ENCODE peak calls at places on chromosomes 2 and 18, in five cellular contexts. F is upper lobe of right lung, T is aorta, M is NT2/D1, N is adrenal gland. S is an unnamed sample.

GRCh38 chr18:38481576-38481975 is 916.0 kb upstream of the CELF4 start:
- DNase-seq in T (no peak), M (no peak), F (no peak), N (no peak), S (no peak)

GRCh38 chr2:46130511-46130910 is 166.7 kb upstream of the EPAS1 start:
- DNase-seq in T (no peak), M (no peak), N (no peak), F (no peak), S (no peak)

GRCh38 chr2:20568501-20569463 is 82.1 kb downstream of the HS1BP3 start:
- DNase-seq in N (no peak), T (no peak), M (no peak), F (peak; percentile 47), S (no peak)

GRCh38 chr2:228056706-228057105 is 124.8 kb downstream of the SPHKAP start:
- DNase-seq in N (no peak), T (no peak), F (no peak), M (no peak), S (no peak)

GRCh38 chr2:36889782-36890181 is 76.6 kb downstream of the STRN start:
- DNase-seq in N (no peak), M (no peak), T (no peak), F (no peak), S (no peak)

GRCh38 chr2:75527676-75528075 is 33.1 kb downstream of the EVA1A start:
- DNase-seq in N (no peak), M (no peak), T (no peak), F (no peak), S (no peak)

GRCh38 chr2:109215866-109216265 is 86.9 kb downstream of the SH3RF3 start:
- DNase-seq in M (no peak), N (no peak), T (no peak), F (peak; percentile 37), S (no peak)

GRCh38 chr18:48160622-48161021 is 230.2 kb upstream of the SMAD2 start:
- DNase-seq in F (no peak), N (no peak), T (no peak), M (no peak), S (no peak)

GRCh38 chr2:1694371-1695271 is 49.7 kb downstream of the PXDN start:
- DNase-seq in F (peak; percentile 41), N (no peak), M (no peak), T (peak; percentile 19), S (no peak)

GRCh38 chr2:107001964-107002696 is 116.2 kb upstream of the ST6GAL2 start:
- DNase-seq in M (no peak), F (no peak), N (no peak), T (no peak), S (no peak)

GRCh38 chr2:237742191-237742590 is 56.4 kb upstream of the RBM44 start:
- DNase-seq in M (no peak), F (no peak), T (no peak), N (no peak), S (no peak)

GRCh38 chr2:224038049-224038829 is 847 bp downstream of the SERPINE2 start:
- DNase-seq in F (peak; percentile 69), M (peak; percentile 50), T (peak; percentile 48), N (no peak), S (no peak)

GRCh38 chr2:20218331-20219320 is 6.3 kb downstream of the SDC1 start:
- DNase-seq in T (no peak), F (peak; percentile 52), N (no peak), M (no peak), S (no peak)

GRCh38 chr18:52861558-52861957 is 521.6 kb downstream of the DCC start:
- DNase-seq in N (no peak), F (no peak), T (no peak), M (no peak), S (no peak)

GRCh38 chr2:186590538-186591441 is 934 bp downstream of the ITGAV start:
- DNase-seq in T (no peak), M (no peak), F (no peak), N (peak; percentile 29), S (peak; percentile 71)

GRCh38 chr18:48670751-48671560 is 132.1 kb downstream of the CTIF start:
- DNase-seq in T (no peak), F (peak; percentile 36), M (no peak), N (no peak), S (no peak)

GRCh38 chr2:200689115-200689514 is 103.3 kb downstream of the AOX1 start:
- DNase-seq in F (no peak), M (no peak), N (no peak), T (no peak), S (no peak)

GRCh38 chr2:64404002-64404731 is 49.8 kb upstream of the LGALSL start:
- DNase-seq in F (peak; percentile 90), M (peak; percentile 76), N (peak; percentile 91), T (peak; percentile 89), S (peak; percentile 14)

GRCh38 chr2:72210470-72210869 is 62.8 kb upstream of the CYP26B1 start:
- DNase-seq in F (no peak), T (no peak), M (no peak), N (no peak), S (no peak)

GRCh38 chr2:121777699-121778058 is 22.2 kb downstream of the TSN start:
- DNase-seq in T (no peak), M (no peak), N (no peak), F (no peak), S (no peak)

GRCh38 chr2:10278029-10278762 is 24.5 kb upstream of the HPCAL1 start:
- DNase-seq in F (peak; percentile 89), T (peak; percentile 94), M (no peak), N (peak; percentile 73), S (no peak)

GRCh38 chr2:235394278-235394828 is 99.5 kb upstream of the AGAP1 start:
- DNase-seq in N (peak; percentile 31), M (no peak), F (no peak), T (no peak), S (no peak)

GRCh38 chr2:162073776-162074578 is at the start of gene DPP4:
- DNase-seq in T (peak; percentile 51), M (no peak), F (peak; percentile 81), N (peak; percentile 37), S (peak; percentile 31)

GRCh38 chr2:147030966-147031760 is 813.7 kb upstream of the ACVR2A start:
- DNase-seq in N (no peak), F (no peak), T (no peak), M (no peak), S (no peak)

GRCh38 chr18:48801728-48802542 is 148.8 kb downstream of the SMAD7 start:
- DNase-seq in T (peak; percentile 19), F (peak; percentile 54), M (no peak), N (no peak), S (no peak)

GRCh38 chr2:216789088-216789487 is 70.8 kb downstream of the TNP1 start:
- DNase-seq in T (no peak), F (no peak), M (no peak), N (no peak), S (no peak)

GRCh38 chr2:232438951-232439757 is 16.8 kb upstream of the ALPI start:
- DNase-seq in N (peak; percentile 35), M (no peak), F (peak; percentile 66), T (no peak), S (no peak)

DNA sequence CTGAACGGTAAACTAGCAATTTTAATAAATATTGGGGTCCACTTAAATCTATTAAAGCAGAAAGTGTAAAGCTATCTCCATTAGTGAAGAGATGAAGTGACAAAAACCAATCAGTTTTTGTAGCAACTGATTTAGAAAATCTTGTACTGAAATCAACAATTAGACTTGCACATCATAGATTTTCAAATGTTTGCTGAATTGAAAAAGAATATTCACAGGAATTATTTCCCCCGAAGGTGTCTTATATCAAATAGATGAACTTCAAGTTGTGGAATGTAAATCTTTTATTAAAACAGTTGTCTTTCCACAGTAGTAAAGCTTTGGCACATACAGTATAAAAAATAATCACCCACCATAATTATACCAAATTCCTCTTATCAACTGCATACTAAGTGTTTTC is 48.7 kb downstream of the ATIC start:
- DNase-seq in N (no peak), T (no peak), M (no peak), F (no peak), S (no peak)
- H3K4me1 ChIP-seq in N (no peaks in the 10 kb centered on the region), T (no peaks in the 10 kb centered on the region), M (no peaks in the 10 kb centered on the region), F (no peaks in the 10 kb centered on the region), S (no peaks in the 10 kb centered on the region)

DNA sequence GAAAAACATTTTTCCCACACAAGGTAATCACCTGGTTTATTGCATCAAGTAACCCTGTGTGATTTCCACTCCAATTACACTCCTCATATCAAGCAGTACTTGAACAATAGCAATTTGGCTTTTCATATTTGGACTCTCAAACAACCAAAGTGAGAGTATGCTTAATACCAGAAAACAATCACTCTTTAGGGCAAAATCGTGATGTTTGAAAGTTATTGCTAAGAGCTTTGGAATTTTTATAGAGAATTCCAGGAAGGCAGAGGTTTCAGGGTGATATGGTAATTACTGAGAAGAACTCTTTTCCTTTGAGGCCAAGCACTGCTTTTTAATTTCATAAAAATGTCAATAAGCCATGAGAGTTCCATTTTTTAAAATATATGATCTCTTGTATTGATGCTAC is 779.5 kb upstream of the LRRTM1 start:
- DNase-seq in T (no peak), F (no peak), N (no peak), M (no peak), S (no peak)
- H3K9me3 ChIP-seq in T (no peaks in the 10 kb centered on the region), F (peaks cover 6% of the 10 kb centered on the region), N (no peaks in the 10 kb centered on the region), M (no peaks in the 10 kb centered on the region), S (no peaks in the 10 kb centered on the region)

GRCh38 chr2:188495990-188496431 is 204.3 kb downstream of the GULP1 start:
- DNase-seq in T (no peak), F (no peak), M (no peak), N (no peak), S (no peak)
- H3K4me1 ChIP-seq in T (no peaks in the 10 kb centered on the region), F (no peaks in the 10 kb centered on the region), M (no peaks in the 10 kb centered on the region), N (no peaks in the 10 kb centered on the region), S (peaks cover 8% of the 10 kb centered on the region)

DNA sequence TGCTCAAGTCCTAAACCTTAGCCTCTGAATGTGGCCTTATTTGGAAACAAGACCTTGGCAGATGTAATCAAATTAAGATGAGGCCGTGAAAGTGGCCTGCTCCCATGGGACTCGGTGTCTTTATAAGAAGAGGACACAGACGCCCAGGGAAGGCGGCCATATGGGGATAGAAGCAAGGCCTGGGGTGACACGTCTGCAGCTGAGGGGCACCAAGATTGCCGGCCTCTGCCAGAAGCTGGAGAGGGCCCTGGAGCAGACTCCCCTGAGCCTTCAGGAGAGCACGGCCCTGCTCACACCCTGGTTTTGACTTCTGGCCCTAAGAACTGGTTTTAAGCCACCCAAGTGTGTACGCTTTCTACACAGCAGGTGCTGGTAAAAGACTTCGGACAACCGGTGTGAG is 29.2 kb upstream of the SALL3 start:
- DNase-seq in N (no peak), M (no peak), F (no peak), T (no peak), S (no peak)
- H3K9me3 ChIP-seq in N (no peaks in the 10 kb centered on the region), M (peaks cover 10% of the 10 kb centered on the region), F (no peaks in the 10 kb centered on the region), T (peaks cover 4% of the 10 kb centered on the region), S (no peaks in the 10 kb centered on the region)

GRCh38 chr2:134667081-134667480 is 51.7 kb downstream of the TMEM163 start:
- DNase-seq in M (no peak), T (no peak), N (no peak), F (no peak), S (no peak)
- H3K4me1 ChIP-seq in M (peaks cover 2% of the 10 kb centered on the region), T (no peaks in the 10 kb centered on the region), N (peaks cover 9% of the 10 kb centered on the region), F (peaks cover 7% of the 10 kb centered on the region), S (no peaks in the 10 kb centered on the region)

DNA sequence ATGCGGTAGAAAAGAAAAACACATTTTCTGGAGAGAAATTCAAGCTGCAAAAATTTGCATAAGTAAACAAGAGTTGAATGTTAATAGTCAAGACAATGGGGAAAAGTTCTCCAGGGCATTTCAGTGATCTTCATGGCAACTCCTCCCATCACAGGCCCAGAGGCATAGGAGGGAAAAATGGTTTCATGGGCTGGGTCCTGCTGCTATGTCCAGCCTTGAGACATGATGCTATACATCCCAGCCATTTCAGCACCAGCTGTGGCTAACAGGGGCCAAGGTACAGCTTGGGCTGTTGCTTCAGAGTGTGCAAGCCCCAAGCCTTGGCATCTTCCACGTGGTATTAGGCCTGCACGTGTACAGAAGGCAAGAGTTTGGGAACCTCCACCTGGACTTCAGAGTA is 118.6 kb upstream of the DLGAP1 start:
- DNase-seq in M (no peak), T (no peak), F (no peak), N (no peak), S (no peak)
- H3K9me3 ChIP-seq in M (peaks cover 13% of the 10 kb centered on the region), T (peaks cover 5% of the 10 kb centered on the region), F (no peaks in the 10 kb centered on the region), N (no peaks in the 10 kb centered on the region), S (peaks cover 2% of the 10 kb centered on the region)

GRCh38 chr18:24436939-24437338 is 10.5 kb downstream of the IMPACT start:
- DNase-seq in N (no peak), F (no peak), M (no peak), T (no peak), S (no peak)
- H3K4me1 ChIP-seq in N (peaks cover 6% of the 10 kb centered on the region), F (no peaks in the 10 kb centered on the region), M (no peaks in the 10 kb centered on the region), T (no peaks in the 10 kb centered on the region), S (peaks cover 11% of the 10 kb centered on the region)